ENCODE peak calls at places on chromosomes 16 and 17, in four cellular contexts. P, T, J and H are unnamed samples.

GRCh38 chr17:65191805-65192740 is 54.9 kb downstream of the RGS9 start:
- DNase-seq in P (peak; percentile 78), J (peak; percentile 63), T (no peak), H (peak; percentile 81)

GRCh38 chr17:57337390-57337789 is 81.1 kb downstream of the MSI2 start:
- DNase-seq in P (no peak), T (no peak), J (no peak), H (no peak)

GRCh38 chr16:77376358-77376757 is 58.5 kb downstream of the ADAMTS18 start:
- DNase-seq in J (peak; percentile 49), T (no peak), P (no peak), H (no peak)

GRCh38 chr17:80789356-80789902 is 202.2 kb upstream of the CHMP6 start:
- DNase-seq in T (no peak), J (no peak), P (peak; percentile 97), H (peak; percentile 97)

GRCh38 chr16:27480761-27481160 is 69.0 kb downstream of the GTF3C1 start:
- DNase-seq in T (no peak), P (no peak), J (no peak), H (no peak)

GRCh38 chr17:75875182-75875939 is 3.0 kb downstream of the TRIM47 start:
- DNase-seq in J (no peak), P (no peak), T (no peak), H (no peak)

GRCh38 chr16:87244646-87245197 is 72.5 kb downstream of the C16orf95 start:
- DNase-seq in P (no peak), T (no peak), J (no peak), H (no peak)

GRCh38 chr17:27578718-27579085 is 52.3 kb upstream of the LGALS9 start:
- DNase-seq in T (no peak), J (peak; percentile 62), P (peak; percentile 68), H (peak; percentile 62)

GRCh38 chr17:37465058-37465616 is 24.6 kb upstream of the DUSP14 start:
- DNase-seq in P (peak; percentile 72), T (no peak), J (no peak), H (peak; percentile 52)

GRCh38 chr16:13038591-13038990 is 137.2 kb downstream of the SHISA9 start:
- DNase-seq in T (no peak), J (no peak), P (no peak), H (no peak)

GRCh38 chr17:20896153-20896649 is 146.6 kb downstream of the USP22 start:
- DNase-seq in J (no peak), T (no peak), P (peak; percentile 1), H (no peak)

GRCh38 chr17:80693511-80693910 is 148.9 kb downstream of the RPTOR start:
- DNase-seq in P (no peak), J (no peak), T (no peak), H (no peak)

GRCh38 chr17:66459811-66460270 is 157.4 kb downstream of the PRKCA start:
- DNase-seq in T (no peak), P (peak; percentile 99), J (peak; percentile 37), H (peak; percentile 99)

GRCh38 chr17:8376302-8377067 is at the start of gene KRABD2:
- DNase-seq in J (peak; percentile 95), P (peak; percentile 79), T (peak; percentile 82), H (peak; percentile 87)

GRCh38 chr17:41810659-41811548 is 845 bp downstream of the P3H4 start:
- DNase-seq in T (no peak), J (peak; percentile 45), P (no peak), H (peak; percentile 35)

GRCh38 chr17:73650147-73650546 is 5.9 kb upstream of the SDK2 start:
- DNase-seq in T (no peak), J (peak; percentile 69), P (no peak), H (no peak)

GRCh38 chr16:31704138-31704537 is 169.5 kb upstream of the ZNF267 start:
- DNase-seq in T (no peak), J (no peak), P (no peak), H (no peak)

DNA sequence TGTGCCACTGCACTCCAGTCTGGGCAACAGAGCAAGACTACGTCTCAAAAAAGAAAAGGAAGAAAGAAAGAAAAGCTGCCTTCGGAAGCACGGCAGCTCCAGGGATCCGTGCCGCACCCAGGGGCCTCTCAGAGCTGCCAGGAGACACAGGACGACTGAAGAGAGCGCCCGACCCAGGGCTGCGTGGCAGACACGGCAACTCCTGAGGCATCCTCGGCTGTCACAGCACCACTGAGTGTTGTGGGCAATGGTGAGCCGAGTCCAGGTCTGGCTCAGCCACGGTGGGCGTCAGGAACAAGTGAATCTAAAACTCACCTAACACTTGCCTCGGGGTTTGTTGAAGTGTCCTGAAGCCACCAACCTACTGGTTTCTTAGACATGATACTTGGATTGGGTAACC is 28.8 kb downstream of the PDIA2 start:
- DNase-seq in P (no peak), T (no peak), J (no peak), H (no peak)
- H3K23ac ChIP-seq in P (no peak overlapping the region), T (no peak overlapping the region), J (no peak overlapping the region), H (no peak overlapping the region)

DNA sequence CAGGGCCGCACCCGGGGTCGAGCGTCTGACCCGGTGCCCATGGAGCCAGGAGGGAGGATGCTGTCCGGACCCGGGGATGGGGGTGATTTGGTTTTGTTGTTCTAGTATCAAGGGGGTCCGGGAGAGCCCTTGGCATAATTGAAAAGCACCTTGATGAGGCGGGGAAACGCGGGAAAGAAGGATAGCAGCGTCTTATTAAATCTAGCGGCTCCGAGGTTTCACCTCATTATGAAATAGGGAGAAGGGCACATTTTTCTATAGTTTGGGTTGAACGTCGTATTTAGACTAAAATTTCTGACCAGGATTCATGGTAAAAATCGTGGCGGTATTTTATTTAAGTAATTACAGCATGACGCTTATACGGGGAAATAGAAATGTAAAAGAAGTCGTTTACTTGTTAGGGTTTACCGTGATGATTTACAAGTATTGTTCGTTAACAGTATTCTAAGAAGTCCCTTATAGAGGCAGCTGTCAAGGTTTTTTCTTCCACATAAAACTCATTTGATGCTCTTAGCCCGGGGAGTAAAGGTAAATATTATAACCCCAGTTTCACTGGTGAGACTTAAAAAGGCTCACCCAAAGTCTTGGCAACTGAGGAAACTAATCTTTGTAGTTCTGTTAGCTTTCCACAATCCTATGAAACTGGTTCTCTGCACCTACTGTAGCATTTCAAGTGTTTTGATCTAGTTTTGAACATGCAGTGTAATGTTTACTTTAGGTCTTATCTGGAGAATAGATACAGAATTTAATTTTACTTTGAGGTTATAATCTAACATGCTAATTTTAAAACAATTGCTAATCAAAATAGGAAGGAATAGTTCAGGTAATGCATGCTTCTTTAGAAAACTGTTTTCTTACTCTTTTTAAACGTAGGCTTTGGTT is 762 bp downstream of the LUC7L3 start:
- DNase-seq in T (no peak), J (no peak), P (no peak), H (no peak)
- H3K4ac ChIP-seq in T (peak overlapping the region; percentile 92), J (peak overlapping the region; percentile 44), P (peak overlapping the region; percentile 93), H (peak overlapping the region; percentile 98)

DNA sequence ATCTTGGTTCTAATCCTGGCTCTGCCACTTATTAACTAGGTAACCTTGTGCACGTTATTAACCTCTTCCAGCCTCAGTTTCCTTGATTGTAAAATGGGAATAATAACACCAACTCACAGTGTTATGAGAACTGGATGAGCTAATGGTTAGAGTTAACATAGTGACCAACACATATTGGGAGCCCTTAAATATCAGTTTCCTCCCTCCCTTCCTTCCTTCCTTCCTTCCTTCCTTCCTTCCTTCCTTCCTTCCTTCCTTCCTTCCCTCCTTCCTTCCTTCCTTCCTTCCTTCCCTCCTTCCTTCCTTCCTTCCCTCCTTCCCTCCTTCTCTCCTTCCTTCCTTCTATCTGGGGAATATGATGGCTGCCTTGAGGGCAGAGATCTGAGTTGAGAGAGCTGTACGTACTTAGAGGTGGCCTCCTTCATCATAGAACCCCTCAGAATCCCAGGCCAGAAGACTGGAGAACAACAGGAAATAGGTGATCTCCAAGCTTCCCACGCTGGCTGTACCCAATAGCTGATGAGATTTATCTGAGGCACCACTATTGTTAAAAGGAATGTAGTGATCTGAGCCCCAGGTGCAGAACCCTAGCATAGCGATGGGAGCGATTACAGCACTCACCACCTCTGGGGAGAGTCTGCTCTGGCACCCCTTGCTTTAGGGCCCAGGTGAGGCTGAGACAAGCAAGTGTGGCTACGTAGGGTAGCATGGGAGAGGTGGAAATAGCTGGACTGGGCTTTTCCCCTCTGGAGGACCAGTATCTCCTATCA is 26.2 kb downstream of the CCR7 start:
- DNase-seq in J (peak; percentile 67), P (no peak), T (no peak), H (no peak)
- H3K18ac ChIP-seq in J (no peak overlapping the region), P (peak overlapping the region; percentile 93), T (no peak overlapping the region), H (no peak overlapping the region)

DNA sequence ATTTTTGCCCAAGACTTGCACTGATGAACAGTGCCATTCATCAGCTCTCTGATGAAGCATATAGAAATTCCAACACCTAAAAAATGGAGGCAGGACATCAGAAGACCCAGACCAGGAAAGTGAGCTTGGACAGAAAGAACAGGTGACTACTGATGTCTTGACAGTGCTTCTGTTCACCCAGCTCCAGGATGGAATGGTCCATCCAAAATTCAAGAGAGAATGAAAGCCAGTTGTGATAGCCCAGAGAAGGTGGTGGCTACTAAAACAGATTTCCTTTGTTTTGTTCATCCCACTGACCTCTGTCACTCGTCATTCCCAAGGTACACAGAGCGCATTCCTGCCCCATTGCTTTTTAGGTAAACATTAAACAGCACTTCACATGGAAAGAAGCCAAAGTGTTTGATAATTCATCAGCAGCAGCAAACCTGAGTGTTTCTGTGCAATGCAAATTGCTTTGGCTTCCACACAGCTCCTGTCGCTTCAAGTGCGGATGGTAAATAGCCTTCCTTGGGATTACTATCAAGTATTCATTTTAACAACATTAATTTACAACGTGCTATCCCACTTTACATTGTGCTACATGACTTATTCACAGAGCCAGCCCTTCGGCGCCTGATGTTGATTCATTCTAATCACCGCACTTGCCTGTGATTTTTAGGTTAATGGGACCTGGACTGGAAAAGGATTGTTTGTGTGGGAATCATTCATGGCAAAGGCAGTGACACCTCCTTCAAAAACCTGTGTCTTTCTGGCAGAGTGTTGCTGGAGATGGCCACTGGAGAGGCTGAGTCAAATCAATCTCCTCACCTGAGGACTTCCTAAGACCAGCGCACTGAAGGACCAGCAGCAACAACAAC is 65.1 kb upstream of the TOX3 start:
- DNase-seq in T (no peak), J (no peak), P (no peak), H (no peak)
- H3K23ac ChIP-seq in T (no peak overlapping the region), J (no peak overlapping the region), P (no peak overlapping the region), H (no peak overlapping the region)

GRCh38 chr16:84714028-84714427 is 14.2 kb downstream of the USP10 start:
- DNase-seq in J (no peak), T (no peak), P (no peak), H (no peak)
- H3K4ac ChIP-seq in J (no peak overlapping the region), T (no peak overlapping the region), P (no peak overlapping the region), H (no peak overlapping the region)

DNA sequence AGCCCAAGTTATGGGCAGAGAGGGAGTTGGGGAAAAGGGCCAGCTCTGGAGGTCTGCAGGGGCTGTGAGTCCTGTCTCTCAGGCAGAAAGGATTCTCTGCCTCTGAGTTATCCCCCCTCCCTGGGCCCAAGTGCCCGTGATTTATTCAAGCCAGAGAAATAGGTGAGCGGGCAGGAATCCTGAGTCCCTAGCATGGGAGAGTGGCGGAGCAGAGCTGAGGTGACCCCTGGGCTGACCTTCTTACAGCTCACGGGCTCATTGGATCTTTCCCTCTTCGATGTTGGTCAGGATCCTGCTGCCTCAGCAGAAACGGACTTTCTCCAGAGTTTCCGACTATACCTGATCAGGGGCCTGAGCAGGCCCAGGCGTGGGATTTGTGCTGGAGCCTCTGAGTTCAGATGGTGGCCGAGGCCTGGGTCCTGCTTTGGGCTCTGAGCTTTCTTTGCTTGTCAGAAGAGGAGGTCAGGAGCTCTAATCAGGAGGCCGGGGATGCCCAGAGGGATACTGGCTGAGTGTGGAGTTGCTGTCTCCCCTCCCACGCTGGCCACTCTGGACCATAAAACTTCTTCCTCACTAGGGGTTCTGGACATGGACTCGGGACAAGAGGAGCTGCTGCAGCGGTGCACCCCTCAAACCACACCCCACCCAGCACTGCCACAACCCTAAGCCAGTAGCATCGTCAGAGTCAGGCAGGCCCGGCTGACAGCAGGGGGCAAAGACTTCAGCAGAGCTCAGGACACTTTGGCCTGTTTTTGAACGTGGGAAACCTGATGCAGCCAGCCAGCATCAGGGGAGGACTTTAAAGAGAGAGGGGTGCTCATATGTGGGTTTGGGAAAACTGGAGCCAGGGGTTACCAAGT is 9.9 kb downstream of the MEOX1 start:
- DNase-seq in T (no peak), J (no peak), P (no peak), H (no peak)
- H3K18ac ChIP-seq in T (no peak overlapping the region), J (no peak overlapping the region), P (no peak overlapping the region), H (no peak overlapping the region)